ENCODE peak calls at places on chromosomes 2 and 18, in nine cellular contexts. One of them, this sample, is unnamed.

GRCh38 chr2:95049088-95049955 is 23.8 kb downstream of the MAL start:
- DNase-seq in MM.1S: no peak
- DNase-seq in endothelial cell of umbilical vein: no peak
- DNase-seq in neural progenitor cell: no peak
- DNase-seq in K562: no peak
- DNase-seq in keratinocyte: no peak
- DNase-seq in IMR-90: no peak
- DNase-seq in OCI-LY7: no peak
- DNase-seq in GM23248: no peak
- DNase-seq in this sample: peak; percentile 28

GRCh38 chr18:9196568-9196967 is 60.0 kb downstream of the ANKRD12 start:
- DNase-seq in MM.1S: no peak
- DNase-seq in endothelial cell of umbilical vein: no peak
- DNase-seq in neural progenitor cell: no peak
- DNase-seq in K562: no peak
- DNase-seq in keratinocyte: no peak
- DNase-seq in IMR-90: no peak
- DNase-seq in OCI-LY7: no peak
- DNase-seq in GM23248: no peak
- DNase-seq in this sample: no peak

GRCh38 chr2:152134488-152135280 is 35.8 kb upstream of the CACNB4 start:
- DNase-seq in MM.1S: peak; percentile 37
- DNase-seq in endothelial cell of umbilical vein: peak; percentile 13
- DNase-seq in neural progenitor cell: no peak
- DNase-seq in K562: no peak
- DNase-seq in keratinocyte: no peak
- DNase-seq in IMR-90: peak; percentile 68
- DNase-seq in OCI-LY7: no peak
- DNase-seq in GM23248: peak; percentile 53
- DNase-seq in this sample: no peak

GRCh38 chr2:37189452-37190153 is 1.1 kb upstream of the SULT6B1 start:
- DNase-seq in MM.1S: no peak
- DNase-seq in endothelial cell of umbilical vein: peak; percentile 63
- DNase-seq in neural progenitor cell: peak; percentile 51
- DNase-seq in K562: no peak
- DNase-seq in keratinocyte: peak; percentile 35
- DNase-seq in IMR-90: peak; percentile 90
- DNase-seq in OCI-LY7: no peak
- DNase-seq in GM23248: peak; percentile 96
- DNase-seq in this sample: peak; percentile 52

GRCh38 chr2:69436594-69436936 is 670 bp downstream of the NFU1 start:
- DNase-seq in MM.1S: peak; percentile 21
- DNase-seq in endothelial cell of umbilical vein: no peak
- DNase-seq in neural progenitor cell: no peak
- DNase-seq in K562: no peak
- DNase-seq in keratinocyte: no peak
- DNase-seq in IMR-90: no peak
- DNase-seq in OCI-LY7: peak; percentile 44
- DNase-seq in GM23248: peak; percentile 18
- DNase-seq in this sample: no peak

GRCh38 chr18:50158866-50159653 is 35.9 kb downstream of the MYO5B start:
- DNase-seq in MM.1S: no peak
- DNase-seq in endothelial cell of umbilical vein: no peak
- DNase-seq in neural progenitor cell: peak; percentile 55
- DNase-seq in K562: no peak
- DNase-seq in keratinocyte: no peak
- DNase-seq in IMR-90: no peak
- DNase-seq in OCI-LY7: no peak
- DNase-seq in GM23248: no peak
- DNase-seq in this sample: peak; percentile 98

GRCh38 chr2:189515264-189515663 is 65.3 kb downstream of the SLC40A1 start:
- DNase-seq in MM.1S: no peak
- DNase-seq in endothelial cell of umbilical vein: no peak
- DNase-seq in neural progenitor cell: no peak
- DNase-seq in K562: no peak
- DNase-seq in keratinocyte: no peak
- DNase-seq in IMR-90: peak; percentile 26
- DNase-seq in OCI-LY7: no peak
- DNase-seq in GM23248: peak; percentile 17
- DNase-seq in this sample: no peak

GRCh38 chr2:41207578-41207977 is 755.7 kb upstream of the SLC8A1 start:
- DNase-seq in MM.1S: no peak
- DNase-seq in endothelial cell of umbilical vein: no peak
- DNase-seq in neural progenitor cell: no peak
- DNase-seq in K562: no peak
- DNase-seq in keratinocyte: no peak
- DNase-seq in IMR-90: no peak
- DNase-seq in OCI-LY7: no peak
- DNase-seq in GM23248: no peak
- DNase-seq in this sample: no peak

GRCh38 chr2:120486441-120486840 is 140.5 kb downstream of the INHBB start:
- DNase-seq in MM.1S: no peak
- DNase-seq in endothelial cell of umbilical vein: no peak
- DNase-seq in neural progenitor cell: no peak
- DNase-seq in K562: no peak
- DNase-seq in keratinocyte: no peak
- DNase-seq in IMR-90: no peak
- DNase-seq in OCI-LY7: no peak
- DNase-seq in GM23248: no peak
- DNase-seq in this sample: peak; percentile 84

GRCh38 chr2:164703915-164704706 is 82.8 kb upstream of the GRB14 start:
- DNase-seq in MM.1S: no peak
- DNase-seq in endothelial cell of umbilical vein: no peak
- DNase-seq in neural progenitor cell: no peak
- DNase-seq in K562: no peak
- DNase-seq in keratinocyte: no peak
- DNase-seq in IMR-90: no peak
- DNase-seq in OCI-LY7: no peak
- DNase-seq in GM23248: no peak
- DNase-seq in this sample: no peak
- H2AFZ ChIP-seq in MM.1S: no peak overlapping the region
- H2AFZ ChIP-seq in endothelial cell of umbilical vein: no peak overlapping the region
- H2AFZ ChIP-seq in neural progenitor cell: no peak overlapping the region
- H2AFZ ChIP-seq in K562: no peak overlapping the region
- H2AFZ ChIP-seq in keratinocyte: no peak overlapping the region
- H2AFZ ChIP-seq in IMR-90: no peak overlapping the region
- H2AFZ ChIP-seq in OCI-LY7: no peak overlapping the region
- H2AFZ ChIP-seq in GM23248: no peak overlapping the region
- H2AFZ ChIP-seq in this sample: no peak overlapping the region

DNA sequence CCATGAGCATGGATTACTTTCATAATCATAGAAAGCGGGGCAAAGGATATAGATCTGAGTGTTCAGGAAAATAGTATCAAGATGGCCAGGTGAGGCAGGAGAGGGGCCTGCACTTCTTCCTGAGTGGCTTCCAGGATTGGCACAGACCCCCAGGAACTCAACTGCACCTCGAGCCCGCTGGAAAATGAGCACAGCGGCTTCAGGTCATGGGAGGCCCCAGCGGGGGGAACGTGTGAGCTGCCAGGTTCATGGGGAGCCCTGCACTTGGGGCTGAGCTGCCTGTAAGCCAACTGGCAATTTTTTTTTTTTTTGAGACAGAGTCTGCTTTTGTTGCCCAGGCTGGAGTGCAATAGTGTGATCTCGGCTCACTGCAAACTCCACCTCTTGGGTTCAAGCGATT is 81.5 kb upstream of the ODC1 start:
- DNase-seq in MM.1S: no peak
- DNase-seq in endothelial cell of umbilical vein: no peak
- DNase-seq in neural progenitor cell: no peak
- DNase-seq in K562: no peak
- DNase-seq in keratinocyte: no peak
- DNase-seq in IMR-90: no peak
- DNase-seq in OCI-LY7: no peak
- DNase-seq in GM23248: no peak
- DNase-seq in this sample: no peak
- H2AFZ ChIP-seq in MM.1S: no peak overlapping the region
- H2AFZ ChIP-seq in endothelial cell of umbilical vein: no peak overlapping the region
- H2AFZ ChIP-seq in neural progenitor cell: no peak overlapping the region
- H2AFZ ChIP-seq in K562: no peak overlapping the region
- H2AFZ ChIP-seq in keratinocyte: no peak overlapping the region
- H2AFZ ChIP-seq in IMR-90: no peak overlapping the region
- H2AFZ ChIP-seq in OCI-LY7: no peak overlapping the region
- H2AFZ ChIP-seq in GM23248: no peak overlapping the region
- H2AFZ ChIP-seq in this sample: no peak overlapping the region

GRCh38 chr2:84970956-84971798 is at the start of gene KCMF1:
- DNase-seq in MM.1S: peak; percentile 74
- DNase-seq in endothelial cell of umbilical vein: peak; percentile 30
- DNase-seq in neural progenitor cell: peak; percentile 92
- DNase-seq in K562: peak; percentile 90
- DNase-seq in keratinocyte: no peak
- DNase-seq in IMR-90: peak; percentile 74
- DNase-seq in OCI-LY7: peak; percentile 72
- DNase-seq in GM23248: peak; percentile 86
- DNase-seq in this sample: no peak

GRCh38 chr2:84970266-84970955 is 550 bp upstream of the KCMF1 start:
- DNase-seq in MM.1S: peak; percentile 71
- DNase-seq in endothelial cell of umbilical vein: peak; percentile 69
- DNase-seq in neural progenitor cell: peak; percentile 81
- DNase-seq in K562: peak; percentile 81
- DNase-seq in keratinocyte: no peak
- DNase-seq in IMR-90: peak; percentile 36
- DNase-seq in OCI-LY7: peak; percentile 82
- DNase-seq in GM23248: peak; percentile 71
- DNase-seq in this sample: peak; percentile 58

GRCh38 chr2:84969511-84970265 is 1.3 kb upstream of the KCMF1 start:
- DNase-seq in MM.1S: peak; percentile 32
- DNase-seq in endothelial cell of umbilical vein: peak; percentile 55
- DNase-seq in neural progenitor cell: peak; percentile 33
- DNase-seq in K562: no peak
- DNase-seq in keratinocyte: no peak
- DNase-seq in IMR-90: peak; percentile 31
- DNase-seq in OCI-LY7: peak; percentile 63
- DNase-seq in GM23248: peak; percentile 64
- DNase-seq in this sample: no peak

DNA sequence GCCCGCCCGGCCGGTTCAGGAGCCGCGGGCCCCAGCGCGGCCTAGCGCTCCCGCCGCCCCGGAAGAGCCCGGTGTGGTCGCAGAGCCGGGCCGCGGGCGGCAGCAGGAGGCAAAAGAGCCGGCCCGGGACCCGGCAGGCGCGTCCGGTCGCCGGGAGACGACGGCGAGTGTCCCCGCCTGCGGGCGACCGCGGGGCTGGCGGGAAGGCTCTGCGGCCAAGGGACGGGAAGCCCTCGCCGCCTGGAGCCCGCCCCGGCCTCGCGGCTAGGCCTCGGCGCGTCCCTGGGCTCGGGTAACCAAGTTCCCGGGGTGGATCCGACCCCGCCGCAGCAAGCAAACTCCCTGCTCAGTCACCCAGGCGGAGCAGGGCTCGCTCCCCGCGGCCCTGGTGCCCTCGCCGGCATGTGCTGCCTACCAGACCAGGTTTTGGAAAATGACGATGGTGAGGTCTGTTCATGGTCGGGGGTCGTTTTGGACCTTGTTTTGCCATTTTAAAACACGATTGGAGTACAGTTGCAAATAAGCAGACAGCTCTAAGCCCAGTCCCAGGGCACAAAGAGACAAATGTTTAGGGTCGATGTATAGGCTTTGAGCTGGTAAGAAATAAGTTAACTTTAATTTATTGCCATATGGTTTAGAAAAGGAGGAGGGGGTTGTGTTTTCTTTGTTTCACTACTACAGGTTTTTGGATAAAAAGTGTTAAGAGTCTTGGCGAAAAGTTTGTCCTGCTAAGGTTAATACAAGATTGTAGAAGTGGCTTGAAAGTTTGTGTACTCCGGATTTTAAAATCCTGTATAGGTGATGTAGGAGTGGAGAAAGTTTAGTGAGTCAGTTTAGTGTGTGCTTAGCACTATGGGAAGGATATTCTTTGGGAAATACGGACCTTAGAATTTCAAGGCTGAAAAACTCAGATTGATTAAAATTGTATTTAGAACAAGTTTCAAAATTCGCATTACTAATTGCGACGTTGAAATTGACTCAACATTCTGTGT is 1.1 kb downstream of the KCMF1 start:
- DNase-seq in MM.1S: peak; percentile 61
- DNase-seq in endothelial cell of umbilical vein: peak; percentile 48
- DNase-seq in neural progenitor cell: peak; percentile 72
- DNase-seq in K562: no peak
- DNase-seq in keratinocyte: no peak
- DNase-seq in IMR-90: peak; percentile 42
- DNase-seq in OCI-LY7: peak; percentile 82
- DNase-seq in GM23248: peak; percentile 74
- DNase-seq in this sample: no peak
- H2AFZ ChIP-seq in MM.1S: peak overlapping the region; percentile 17
- H2AFZ ChIP-seq in endothelial cell of umbilical vein: no peak overlapping the region
- H2AFZ ChIP-seq in neural progenitor cell: no peak overlapping the region
- H2AFZ ChIP-seq in K562: no peak overlapping the region
- H2AFZ ChIP-seq in keratinocyte: no peak overlapping the region
- H2AFZ ChIP-seq in IMR-90: peak overlapping the region; percentile 68
- H2AFZ ChIP-seq in OCI-LY7: no peak overlapping the region
- H2AFZ ChIP-seq in GM23248: no peak overlapping the region
- H2AFZ ChIP-seq in this sample: no peak overlapping the region

GRCh38 chr2:15729709-15730544 is 138.3 kb downstream of the DDX1 start:
- DNase-seq in MM.1S: no peak
- DNase-seq in endothelial cell of umbilical vein: no peak
- DNase-seq in neural progenitor cell: no peak
- DNase-seq in K562: no peak
- DNase-seq in keratinocyte: no peak
- DNase-seq in IMR-90: no peak
- DNase-seq in OCI-LY7: no peak
- DNase-seq in GM23248: no peak
- DNase-seq in this sample: no peak
- H2AFZ ChIP-seq in MM.1S: no peak overlapping the region
- H2AFZ ChIP-seq in endothelial cell of umbilical vein: no peak overlapping the region
- H2AFZ ChIP-seq in neural progenitor cell: no peak overlapping the region
- H2AFZ ChIP-seq in K562: no peak overlapping the region
- H2AFZ ChIP-seq in keratinocyte: no peak overlapping the region
- H2AFZ ChIP-seq in IMR-90: peak overlapping the region; percentile 51
- H2AFZ ChIP-seq in OCI-LY7: no peak overlapping the region
- H2AFZ ChIP-seq in GM23248: no peak overlapping the region
- H2AFZ ChIP-seq in this sample: no peak overlapping the region

DNA sequence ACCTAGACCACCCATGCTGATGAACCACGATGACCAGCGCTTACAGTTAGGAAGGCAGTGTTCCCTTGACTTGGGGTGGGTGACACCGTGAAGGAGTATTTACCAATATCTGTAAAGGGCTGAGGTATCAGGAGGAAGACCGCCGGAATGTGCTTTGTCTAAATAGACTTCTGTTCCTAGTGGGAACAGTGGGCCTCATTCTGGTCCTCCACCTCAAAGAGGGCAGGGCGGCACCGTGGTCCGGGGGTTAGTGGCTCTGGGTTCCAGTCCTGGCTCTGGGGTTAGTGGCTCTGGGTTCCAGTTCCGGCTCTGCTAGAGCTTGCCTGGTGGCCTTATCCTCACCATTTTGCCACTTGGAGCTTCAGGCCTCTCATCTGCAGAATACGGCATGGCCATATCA is 91.6 kb upstream of the SMAD2 start:
- DNase-seq in MM.1S: no peak
- DNase-seq in endothelial cell of umbilical vein: no peak
- DNase-seq in neural progenitor cell: no peak
- DNase-seq in K562: no peak
- DNase-seq in keratinocyte: no peak
- DNase-seq in IMR-90: no peak
- DNase-seq in OCI-LY7: no peak
- DNase-seq in GM23248: no peak
- DNase-seq in this sample: no peak
- H2AFZ ChIP-seq in MM.1S: no peak overlapping the region
- H2AFZ ChIP-seq in endothelial cell of umbilical vein: no peak overlapping the region
- H2AFZ ChIP-seq in neural progenitor cell: no peak overlapping the region
- H2AFZ ChIP-seq in K562: no peak overlapping the region
- H2AFZ ChIP-seq in keratinocyte: no peak overlapping the region
- H2AFZ ChIP-seq in IMR-90: no peak overlapping the region
- H2AFZ ChIP-seq in OCI-LY7: no peak overlapping the region
- H2AFZ ChIP-seq in GM23248: no peak overlapping the region
- H2AFZ ChIP-seq in this sample: no peak overlapping the region

This sample was measured in PC-9.